ENCODE peak calls at places on chromosomes 2 and 18, in eight cellular contexts. N is HT-29; W is GM10248; C is tibial nerve; I is KG1; O is T1000; S is T-helper 2 cell; Z is CD8-positive, alpha-beta memory T cell. T is an unnamed sample.

GRCh38 chr2:171307560-171307959 is 126.2 kb downstream of the METTL8 start:
- DNase-seq in Z (no peak), N (no peak), S (no peak), C (no peak), O (no peak), W (peak; percentile 55), I (no peak), T (no peak)

GRCh38 chr2:211328126-211328525 is 771.7 kb downstream of the CPS1 start:
- DNase-seq in N (no peak), Z (no peak), I (no peak), O (no peak), W (no peak), C (no peak), S (no peak), T (no peak)

GRCh38 chr18:51010218-51010617 is 19.8 kb upstream of the SMAD4 start:
- DNase-seq in S (no peak), C (no peak), O (no peak), I (no peak), W (no peak), N (no peak), Z (no peak), T (no peak)

GRCh38 chr2:218892693-218893348 is 12.2 kb downstream of the WNT10A start:
- DNase-seq in W (peak; percentile 76), S (peak; percentile 84), O (no peak), N (peak; percentile 82), I (peak; percentile 38), C (peak; percentile 24), Z (peak; percentile 81), T (peak; percentile 72)

GRCh38 chr18:59468821-59469220 is 109.8 kb upstream of the LMAN1 start:
- DNase-seq in I (no peak), C (no peak), Z (no peak), N (no peak), O (no peak), W (no peak), S (no peak), T (no peak)

GRCh38 chr18:13278231-13278630 is 59.7 kb downstream of the LDLRAD4 start:
- DNase-seq in S (no peak), C (no peak), I (no peak), W (no peak), N (no peak), Z (no peak), O (no peak), T (no peak)

GRCh38 chr2:169363570-169364150 is 1.3 kb upstream of the LRP2 start:
- DNase-seq in S (no peak), I (no peak), W (peak; percentile 60), C (no peak), N (no peak), O (no peak), Z (peak; percentile 20), T (peak; percentile 37)

GRCh38 chr2:97761192-97761591 is 47.8 kb downstream of the ZAP70 start:
- DNase-seq in Z (peak; percentile 50), S (peak; percentile 41), W (no peak), I (no peak), O (no peak), C (no peak), N (no peak), T (no peak)

GRCh38 chr2:229572434-229573338 is 141.7 kb downstream of the DNER start:
- DNase-seq in Z (no peak), N (no peak), S (no peak), W (no peak), O (no peak), I (no peak), C (no peak), T (no peak)

GRCh38 chr2:224403657-224404056 is 1.8 kb upstream of the FAM124B start:
- DNase-seq in N (no peak), O (no peak), C (no peak), Z (no peak), W (no peak), S (no peak), I (no peak), T (no peak)

GRCh38 chr18:13241893-13242175 is 23.3 kb downstream of the LDLRAD4 start:
- DNase-seq in O (no peak), N (no peak), C (no peak), S (no peak), W (no peak), Z (no peak), I (no peak), T (no peak)

GRCh38 chr2:88211005-88211808 is 41.1 kb downstream of the THNSL2 start:
- DNase-seq in Z (no peak), S (no peak), N (no peak), I (no peak), C (no peak), O (no peak), W (no peak), T (no peak)

GRCh38 chr18:34023471-34023870 is 201.2 kb downstream of the NOL4 start:
- DNase-seq in W (no peak), I (no peak), O (no peak), S (no peak), N (no peak), C (no peak), Z (no peak), T (no peak)

GRCh38 chr2:195498176-195498575 is 158.8 kb upstream of the SLC39A10 start:
- DNase-seq in O (no peak), C (peak; percentile 52), Z (peak; percentile 35), S (peak; percentile 42), W (peak; percentile 26), N (peak; percentile 69), I (no peak), T (peak; percentile 30)

GRCh38 chr2:69253033-69253535 is 133.9 kb downstream of the GFPT1 start:
- DNase-seq in O (no peak), W (no peak), C (no peak), I (no peak), Z (no peak), S (no peak), N (no peak), T (no peak)

GRCh38 chr2:1339757-1340515 is 73.3 kb upstream of the TPO start:
- DNase-seq in Z (no peak), S (no peak), W (no peak), N (no peak), I (no peak), O (no peak), C (no peak), T (no peak)

GRCh38 chr2:237509905-237510304 is 22.9 kb downstream of the MLPH start:
- DNase-seq in N (no peak), S (no peak), I (no peak), O (no peak), C (no peak), W (no peak), Z (no peak), T (no peak)

GRCh38 chr2:10447300-10448207 is 573 bp downstream of the ODC1 start:
- DNase-seq in I (peak; percentile 27), N (peak; percentile 56), C (peak; percentile 24), Z (no peak), W (peak; percentile 78), O (no peak), S (no peak), T (peak; percentile 63)